ENCODE peak calls at places on chromosomes 7 and 10, in seven cellular contexts. T is fibroblast of pulmonary artery, J is PC-3, C is thoracic aorta, Y is lower lobe of right lung, B is body of pancreas, H is epithelial cell of esophagus. P is an unnamed sample.

GRCh38 chr10:79392506-79393176 is 45.4 kb downstream of the PPIF start:
- DNase-seq in T (no peak), J (no peak), C (no peak), Y (peak; percentile 30), B (no peak), H (no peak), P (no peak)

GRCh38 chr7:69868921-69869320 is 270.6 kb downstream of the AUTS2 start:
- DNase-seq in T (no peak), J (no peak), C (no peak), Y (no peak), B (no peak), H (no peak), P (no peak)

GRCh38 chr10:77290528-77291155 is 347.0 kb downstream of the KCNMA1 start:
- DNase-seq in T (peak; percentile 68), J (peak; percentile 95), C (no peak), Y (no peak), B (no peak), H (peak; percentile 88), P (no peak)

GRCh38 chr7:112550468-112551060 is 69.8 kb downstream of the LSMEM1 start:
- DNase-seq in T (peak; percentile 84), J (peak; percentile 82), C (no peak), Y (no peak), B (peak; percentile 60), H (peak; percentile 80), P (peak; percentile 50)

GRCh38 chr10:70952921-70953320 is 64.6 kb upstream of the PCBD1 start:
- DNase-seq in T (no peak), J (no peak), C (no peak), Y (no peak), B (no peak), H (no peak), P (no peak)

GRCh38 chr7:150408393-150409299 is 29.5 kb downstream of the ZNF775 start:
- DNase-seq in T (no peak), J (no peak), C (no peak), Y (no peak), B (no peak), H (no peak), P (no peak)

GRCh38 chr7:4013793-4014192 is 668.3 kb upstream of the FOXK1 start:
- DNase-seq in T (no peak), J (no peak), C (no peak), Y (no peak), B (no peak), H (no peak), P (no peak)

GRCh38 chr10:11705687-11706086 is 36.5 kb upstream of the ECHDC3 start:
- DNase-seq in T (peak; percentile 16), J (no peak), C (no peak), Y (no peak), B (no peak), H (peak; percentile 23), P (no peak)

GRCh38 chr7:44145969-44146897 is 5.1 kb upstream of the MYL7 start:
- DNase-seq in T (peak; percentile 59), J (no peak), C (peak; percentile 48), Y (peak; percentile 85), B (peak; percentile 87), H (peak; percentile 43), P (peak; percentile 59)

GRCh38 chr7:4849390-4849789 is 12.4 kb downstream of the PAPOLB start:
- DNase-seq in T (peak; percentile 34), J (peak; percentile 57), C (no peak), Y (no peak), B (no peak), H (peak; percentile 11), P (no peak)

GRCh38 chr7:21355406-21355874 is 72.4 kb upstream of the SP4 start:
- DNase-seq in T (no peak), J (no peak), C (no peak), Y (no peak), B (no peak), H (no peak), P (no peak)

GRCh38 chr10:109996225-109996624 is 11.6 kb upstream of the ADD3 start:
- DNase-seq in T (no peak), J (peak; percentile 22), C (no peak), Y (no peak), B (no peak), H (peak; percentile 27), P (no peak)

GRCh38 chr10:129305046-129305445 is 162.0 kb upstream of the MGMT start:
- DNase-seq in T (peak; percentile 79), J (no peak), C (no peak), Y (no peak), B (no peak), H (peak; percentile 61), P (no peak)

GRCh38 chr7:86785641-86786040 is 141.9 kb downstream of the GRM3 start:
- DNase-seq in T (no peak), J (no peak), C (no peak), Y (no peak), B (no peak), H (no peak), P (no peak)

GRCh38 chr10:76113952-76114351 is 682.5 kb downstream of the LRMDA start:
- DNase-seq in T (peak; percentile 1), J (peak; percentile 98), C (no peak), Y (no peak), B (no peak), H (peak; percentile 91), P (no peak)

GRCh38 chr7:2629740-2630681 is 1.8 kb upstream of the TTYH3 start:
- DNase-seq in T (peak; percentile 21), J (peak; percentile 11), C (no peak), Y (no peak), B (no peak), H (peak; percentile 52), P (no peak)

GRCh38 chr10:79320785-79321493 is 26.3 kb upstream of the PPIF start:
- DNase-seq in T (peak; percentile 83), J (peak; percentile 100), C (no peak), Y (peak; percentile 39), B (peak; percentile 36), H (peak; percentile 100), P (no peak)

GRCh38 chr7:55185941-55186609 is 167.3 kb downstream of the EGFR start:
- DNase-seq in T (peak; percentile 75), J (peak; percentile 97), C (no peak), Y (no peak), B (peak; percentile 13), H (peak; percentile 99), P (no peak)

GRCh38 chr10:97032624-97033023 is 153.1 kb downstream of the SLIT1 start:
- DNase-seq in T (no peak), J (no peak), C (no peak), Y (no peak), B (no peak), H (no peak), P (no peak)

GRCh38 chr10:44008270-44008916 is 359.7 kb upstream of the ZNF32 start:
- DNase-seq in T (peak; percentile 55), J (peak; percentile 25), C (no peak), Y (no peak), B (peak; percentile 69), H (no peak), P (no peak)

GRCh38 chr10:74502963-74503608 is 323.3 kb upstream of the KAT6B start:
- DNase-seq in T (peak; percentile 81), J (peak; percentile 100), C (no peak), Y (no peak), B (no peak), H (peak; percentile 53), P (no peak)

GRCh38 chr10:103397191-103397825 is 882 bp downstream of the PDCD11 start:
- DNase-seq in T (peak; percentile 4), J (no peak), C (no peak), Y (no peak), B (peak; percentile 8), H (peak; percentile 51), P (no peak)

GRCh38 chr10:31963598-31963980 is 35.0 kb upstream of the ARHGAP12 start:
- DNase-seq in T (no peak), J (no peak), C (no peak), Y (no peak), B (no peak), H (peak; percentile 52), P (no peak)

GRCh38 chr10:31962826-31963597 is 34.4 kb upstream of the ARHGAP12 start:
- DNase-seq in T (no peak), J (no peak), C (no peak), Y (no peak), B (no peak), H (peak; percentile 18), P (no peak)

GRCh38 chr10:31959461-31960173 is 31.0 kb upstream of the ARHGAP12 start:
- DNase-seq in T (peak; percentile 21), J (no peak), C (no peak), Y (no peak), B (peak; percentile 28), H (no peak), P (no peak)

GRCh38 chr10:31961675-31962074 is 33.0 kb upstream of the ARHGAP12 start:
- DNase-seq in T (peak; percentile 37), J (peak; percentile 89), C (no peak), Y (no peak), B (no peak), H (peak; percentile 93), P (no peak)

GRCh38 chr10:31961264-31961663 is 32.6 kb upstream of the ARHGAP12 start:
- DNase-seq in T (no peak), J (peak; percentile 49), C (no peak), Y (no peak), B (peak; percentile 22), H (peak; percentile 34), P (no peak)
- TF ChIP-seq CTCF in T (no peak), J (no peak), C (no peak), Y (no peak), B (no peak), H (no peak), P (no peak)

GRCh38 chr7:65750511-65751344 is 122.1 kb upstream of the VKORC1L1 start:
- DNase-seq in T (peak; percentile 87), J (peak; percentile 91), C (peak; percentile 52), Y (peak; percentile 96), B (peak; percentile 91), H (peak; percentile 95), P (peak; percentile 93)
- TF ChIP-seq CTCF in T (no peak), J (no peak), C (peak; percentile 29), Y (peak; percentile 37), B (peak; percentile 28), H (no peak), P (no peak)

GRCh38 chr7:20330176-20330796 is 414 bp upstream of the ITGB8 start:
- DNase-seq in T (peak; percentile 95), J (peak; percentile 79), C (peak; percentile 83), Y (peak; percentile 93), B (peak; percentile 93), H (peak; percentile 98), P (peak; percentile 65)
- TF ChIP-seq CTCF in T (no peak), J (no peak), C (no peak), Y (no peak), B (no peak), H (no peak), P (no peak)

GRCh38 chr7:130875265-130875741 is 141.3 kb upstream of the KLF14 start:
- DNase-seq in T (peak; percentile 53), J (peak; percentile 71), C (no peak), Y (peak; percentile 76), B (peak; percentile 62), H (peak; percentile 67), P (peak; percentile 69)
- TF ChIP-seq CTCF in T (peak; percentile 80), J (peak; percentile 76), C (peak; percentile 84), Y (peak; percentile 86), B (peak; percentile 86), H (peak; percentile 98), P (peak; percentile 87)